ENCODE peak calls at places on chromosome 2, in four cellular contexts. V is adrenal gland, X is brain microvascular endothelial cell, P is hepatocyte. B is an unnamed sample. For H3K36me3, the result is how much of the 10 kb centered on the place peaks cover.

GRCh38 chr2:200156140-200156858 is 150.2 kb upstream of the SPATS2L start:
- DNase-seq in V (peak), P (peak), X (peak), B (peak)

GRCh38 chr2:29174937-29175336 is 59.7 kb downstream of the CLIP4 start:
- DNase-seq in V (no peak), X (no peak), P (no peak), B (no peak)

GRCh38 chr2:235894839-235895238 is 273.3 kb downstream of the GBX2 start:
- DNase-seq in P (no peak), X (no peak), V (no peak), B (no peak)

GRCh38 chr2:86396304-86396785 is 44.8 kb upstream of the KDM3A start:
- DNase-seq in V (no peak), X (peak), P (peak), B (no peak)

GRCh38 chr2:27664245-27664574 is 521 bp downstream of the SLC4A1AP start:
- DNase-seq in P (peak), V (no peak), X (no peak), B (no peak)

GRCh38 chr2:238820909-238821308 is 27.0 kb upstream of the TWIST2 start:
- DNase-seq in V (no peak), P (no peak), X (no peak), B (no peak)

GRCh38 chr2:85769236-85769986 is 15.6 kb downstream of the ATOH8 start:
- DNase-seq in V (no peak), P (no peak), X (no peak), B (no peak)

GRCh38 chr2:162711832-162712540 is 126.6 kb downstream of the KCNH7 start:
- DNase-seq in V (no peak), P (peak), X (no peak), B (no peak)

GRCh38 chr2:53782681-53783080 is 4.1 kb downstream of the ASB3 start:
- DNase-seq in P (no peak), X (no peak), V (no peak), B (no peak)

GRCh38 chr2:23497063-23497462 is 112.1 kb downstream of the KLHL29 start:
- DNase-seq in P (no peak), X (peak), V (no peak), B (no peak)

GRCh38 chr2:3107567-3107966 is 270.1 kb downstream of the EIPR1 start:
- DNase-seq in V (no peak), P (no peak), X (no peak), B (no peak)

GRCh38 chr2:165582409-165582808 is 112.9 kb downstream of the CSRNP3 start:
- DNase-seq in V (peak), X (no peak), P (no peak), B (no peak)

GRCh38 chr2:38218995-38219394 is 143.0 kb upstream of the CYP1B1 start:
- DNase-seq in X (no peak), P (no peak), V (no peak), B (no peak)

GRCh38 chr2:71693286-71694270 is 240.2 kb downstream of the DYSF start:
- DNase-seq in X (no peak), V (no peak), P (no peak), B (no peak)

GRCh38 chr2:12046641-12047040 is 300.2 kb downstream of the LPIN1 start:
- DNase-seq in X (no peak), P (no peak), V (no peak), B (no peak)

GRCh38 chr2:172101008-172101706 is 1.5 kb downstream of the DLX2 start:
- DNase-seq in X (no peak), V (no peak), P (no peak), B (no peak)

GRCh38 chr2:190050001-190050400 is 12.5 kb downstream of the MSTN start:
- DNase-seq in V (no peak), X (no peak), P (no peak), B (no peak)

GRCh38 chr2:190904644-190905043 is 24.0 kb downstream of the GLS start:
- DNase-seq in P (no peak), X (peak), V (no peak), B (no peak)

GRCh38 chr2:55518846-55519167 is 711 bp upstream of the CFAP36 start:
- DNase-seq in P (peak), X (no peak), V (no peak), B (no peak)

GRCh38 chr2:224027070-224027469 is 12.0 kb downstream of the SERPINE2 start:
- DNase-seq in P (no peak), X (no peak), V (no peak), B (no peak)

GRCh38 chr2:207257291-207258190 is 91.8 kb upstream of the KLF7 start:
- DNase-seq in V (no peak), P (no peak), X (no peak), B (no peak)

GRCh38 chr2:203003716-203004115 is 11.0 kb upstream of the NBEAL1 start:
- DNase-seq in P (no peak), V (no peak), X (no peak), B (no peak)

GRCh38 chr2:96888082-96889011 is 18.5 kb upstream of the SEMA4C start:
- DNase-seq in X (no peak), V (no peak), P (peak), B (no peak)

GRCh38 chr2:165067958-165068612 is 112.8 kb upstream of the SLC38A11 start:
- DNase-seq in X (peak), P (peak), V (peak), B (no peak)

GRCh38 chr2:221203846-221204245 is 368.3 kb downstream of the EPHA4 start:
- DNase-seq in X (no peak), P (peak), V (no peak), B (no peak)

GRCh38 chr2:159797468-159798375 is at the start of gene CD302:
- DNase-seq in P (peak), V (peak), X (peak), B (no peak)

GRCh38 chr2:206113148-206113547 is 27.2 kb upstream of the INO80D start:
- DNase-seq in P (no peak), X (peak), V (no peak), B (no peak)

GRCh38 chr2:36577884-36578283 is 20.1 kb downstream of the FEZ2 start:
- DNase-seq in V (no peak), P (no peak), X (no peak), B (no peak)
- H3K36me3 ChIP-seq in V (under half), P (under half), X (under half), B (under half)

DNA sequence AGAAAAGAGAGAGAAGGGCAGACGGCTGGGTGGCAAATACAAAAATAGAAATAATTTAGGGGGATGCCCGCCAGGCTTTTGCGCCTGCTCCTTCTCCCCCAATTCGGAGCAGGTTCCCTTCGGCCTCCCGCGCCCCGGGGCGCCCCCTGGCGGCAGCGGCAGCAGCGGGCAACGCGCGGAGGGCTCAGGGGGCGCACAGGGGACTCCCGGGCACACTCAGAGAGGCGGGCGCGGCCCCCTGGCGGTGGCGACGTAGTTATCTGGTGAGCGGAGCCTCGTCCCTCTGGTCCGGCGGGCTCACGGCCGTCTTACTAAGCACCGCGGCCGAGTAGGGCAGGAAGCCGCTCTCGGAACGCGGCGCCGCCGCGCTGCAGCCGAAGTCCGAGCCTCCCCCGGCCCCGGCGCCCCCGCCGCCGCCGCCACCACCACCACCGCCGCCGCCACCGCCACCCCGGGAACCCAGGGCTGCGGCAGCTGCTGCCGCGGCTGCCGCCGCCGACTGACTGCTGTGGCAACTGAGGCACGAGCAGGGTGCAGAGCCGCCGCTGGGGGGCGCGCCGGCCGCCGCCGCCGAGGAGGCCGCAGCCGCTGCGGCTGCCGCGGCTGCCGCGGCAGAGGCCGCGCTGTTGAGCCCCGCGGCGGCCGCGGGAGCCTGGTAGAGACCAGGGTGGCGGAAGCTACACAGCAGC is 3.8 kb downstream of the EVX2 start:
- DNase-seq in V (no peak), X (no peak), P (peak), B (peak)
- TF ChIP-seq CTCF in V (no peak), X (peak), P (peak), B (peak)

DNA sequence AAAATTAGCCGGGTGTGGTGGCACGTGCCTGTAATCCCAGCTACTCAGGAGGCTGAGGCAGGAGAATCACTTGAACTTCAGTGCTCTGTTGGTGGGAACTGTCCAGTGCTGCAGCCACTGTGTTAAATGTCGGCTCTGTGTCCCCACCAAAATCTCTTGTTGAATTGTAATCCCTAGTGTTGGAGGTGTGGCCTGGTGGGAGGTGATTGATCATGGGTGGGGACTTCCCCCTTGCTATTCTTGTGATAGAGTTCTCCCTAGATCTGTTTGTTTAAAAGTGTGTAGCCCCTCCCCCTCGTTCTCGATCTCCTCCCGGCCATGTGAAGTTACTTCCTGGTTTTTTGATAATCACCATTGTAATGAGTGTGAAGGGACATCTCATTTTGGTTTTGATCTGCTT is 9.8 kb upstream of the RPL31 start:
- DNase-seq in P (no peak), X (no peak), V (no peak), B (no peak)
- H3K36me3 ChIP-seq in P (under half), X (under half), V (under half), B (under half)

DNA sequence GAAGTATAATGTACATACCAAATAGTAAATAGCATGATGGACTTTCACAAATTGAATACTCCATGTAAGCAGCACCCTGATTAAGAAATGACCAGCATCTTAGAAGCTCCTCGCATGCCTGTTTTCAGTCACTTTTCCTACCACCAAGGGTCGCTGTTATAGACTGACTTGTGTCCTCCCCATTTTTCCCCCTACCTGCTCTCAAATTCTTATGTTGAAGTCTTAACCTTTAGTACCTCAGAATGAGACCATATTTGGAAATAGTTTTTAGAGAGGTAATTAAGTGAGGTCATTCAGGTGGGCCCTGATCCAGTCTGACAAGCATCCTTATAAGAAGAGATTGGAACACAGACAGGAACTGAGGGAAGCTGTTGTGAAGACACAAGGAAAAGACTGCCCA is 125.9 kb downstream of the LYPD6 start:
- DNase-seq in V (no peak), X (no peak), P (no peak), B (no peak)
- TF ChIP-seq CTCF in V (no peak), X (no peak), P (no peak), B (no peak)

B was measured in right atrium auricular region.